ENCODE peak calls at places on chromosomes 1 and 21, in six cellular contexts. Y is stimulated activated CD8-positive, alpha-beta memory T cell treated with anti-CD3 and anti-CD28 coated beads, Interleukin-2, amount 100 ng/mL, for 1 hour; H is thoracic aorta; I is lung; O is AG09319; W is naive thymus-derived CD4-positive, alpha-beta T cell. U is an unnamed sample.

GRCh38 chr21:24023936-24024335 is 1583.3 kb downstream of the MRPL39 start:
- DNase-seq in Y (no peak), H (no peak), I (no peak), O (no peak), W (no peak), U (no peak)

GRCh38 chr1:235397733-235398132 is 30.5 kb downstream of the TBCE start:
- DNase-seq in Y (no peak), H (no peak), I (no peak), O (peak; percentile 69), W (no peak), U (no peak)

GRCh38 chr1:66119148-66119547 is 326.5 kb downstream of the PDE4B start:
- DNase-seq in Y (no peak), H (no peak), I (no peak), O (no peak), W (no peak), U (no peak)

GRCh38 chr1:214021321-214021720 is 33.5 kb downstream of the PROX1 start:
- DNase-seq in Y (no peak), H (no peak), I (no peak), O (no peak), W (no peak), U (no peak)

GRCh38 chr21:34702341-34702807 is 33.6 kb downstream of the CLIC6 start:
- DNase-seq in Y (no peak), H (peak; percentile 16), I (peak; percentile 52), O (peak; percentile 90), W (no peak), U (no peak)

GRCh38 chr21:45219517-45219916 is 68.2 kb downstream of the POFUT2 start:
- DNase-seq in Y (no peak), H (no peak), I (no peak), O (no peak), W (no peak), U (no peak)

GRCh38 chr21:39316062-39316461 is 2.6 kb upstream of the BRWD1 start:
- DNase-seq in Y (no peak), H (no peak), I (no peak), O (no peak), W (peak; percentile 37), U (peak; percentile 15)

GRCh38 chr1:53365405-53366063 is 37.7 kb upstream of the LRP8 start:
- DNase-seq in Y (no peak), H (no peak), I (no peak), O (no peak), W (no peak), U (no peak)

GRCh38 chr1:240608707-240609106 is 3.2 kb downstream of the GREM2 start:
- DNase-seq in Y (no peak), H (no peak), I (no peak), O (no peak), W (no peak), U (no peak)

GRCh38 chr1:84382127-84382526 is 16.2 kb upstream of the DNASE2B start:
- DNase-seq in Y (no peak), H (no peak), I (no peak), O (no peak), W (no peak), U (no peak)

GRCh38 chr1:204130989-204131892 is 20.6 kb downstream of the ETNK2 start:
- DNase-seq in Y (no peak), H (no peak), I (no peak), O (peak; percentile 47), W (no peak), U (no peak)

GRCh38 chr1:94115900-94116436 is 5.0 kb downstream of the ABCA4 start:
- DNase-seq in Y (no peak), H (no peak), I (no peak), O (peak; percentile 52), W (no peak), U (no peak)

GRCh38 chr1:5873556-5873955 is 118.7 kb downstream of the NPHP4 start:
- DNase-seq in Y (no peak), H (no peak), I (no peak), O (no peak), W (no peak), U (no peak)

GRCh38 chr1:77540501-77541161 is 141.8 kb downstream of the ZZZ3 start:
- DNase-seq in Y (no peak), H (no peak), I (no peak), O (no peak), W (no peak), U (no peak)

GRCh38 chr1:23402286-23403037 is 22.1 kb downstream of the TCEA3 start:
- DNase-seq in Y (no peak), H (no peak), I (no peak), O (no peak), W (no peak), U (no peak)

GRCh38 chr1:61244114-61244513 is 161.8 kb downstream of the NFIA start:
- DNase-seq in Y (no peak), H (no peak), I (no peak), O (no peak), W (no peak), U (no peak)